ENCODE peak calls at places on chromosomes 16 and 17, in seven cellular contexts. Y is K562, L is GM12878, Q is HepG2, P is HCT116, R is H1, F is SK-N-SH. A is an unnamed sample.

GRCh38 chr16:2587891-2588565 is 50.2 kb downstream of the PDPK1 start:
- DNase-seq in Y (no peak), L (no peak), Q (no peak), P (no peak), R (no peak), F (no peak), A (no peak)

GRCh38 chr17:40124279-40125141 is 2.7 kb downstream of the MSL1 start:
- DNase-seq in Y (no peak), L (no peak), Q (no peak), P (no peak), R (no peak), F (no peak), A (no peak)

GRCh38 chr16:78137782-78138616 is 38.5 kb downstream of the WWOX start:
- DNase-seq in Y (no peak), L (no peak), Q (no peak), P (no peak), R (no peak), F (no peak), A (no peak)

GRCh38 chr17:17834974-17835373 is 1.8 kb downstream of the SREBF1 start:
- DNase-seq in Y (no peak), L (no peak), Q (no peak), P (no peak), R (no peak), F (no peak), A (no peak)

GRCh38 chr16:89960966-89961365 is 12.4 kb downstream of the DEF8 start:
- DNase-seq in Y (no peak), L (no peak), Q (no peak), P (no peak), R (no peak), F (no peak), A (no peak)

GRCh38 chr17:81196505-81197408 is 26.0 kb downstream of the CEP131 start:
- DNase-seq in Y (no peak), L (no peak), Q (no peak), P (no peak), R (no peak), F (no peak), A (no peak)

GRCh38 chr16:87160752-87161337 is 156.3 kb downstream of the C16orf95 start:
- DNase-seq in Y (no peak), L (no peak), Q (no peak), P (no peak), R (no peak), F (no peak), A (no peak)

GRCh38 chr17:15177343-15177742 is 87.8 kb downstream of the PMP22 start:
- DNase-seq in Y (no peak), L (no peak), Q (no peak), P (no peak), R (no peak), F (no peak), A (no peak)

DNA sequence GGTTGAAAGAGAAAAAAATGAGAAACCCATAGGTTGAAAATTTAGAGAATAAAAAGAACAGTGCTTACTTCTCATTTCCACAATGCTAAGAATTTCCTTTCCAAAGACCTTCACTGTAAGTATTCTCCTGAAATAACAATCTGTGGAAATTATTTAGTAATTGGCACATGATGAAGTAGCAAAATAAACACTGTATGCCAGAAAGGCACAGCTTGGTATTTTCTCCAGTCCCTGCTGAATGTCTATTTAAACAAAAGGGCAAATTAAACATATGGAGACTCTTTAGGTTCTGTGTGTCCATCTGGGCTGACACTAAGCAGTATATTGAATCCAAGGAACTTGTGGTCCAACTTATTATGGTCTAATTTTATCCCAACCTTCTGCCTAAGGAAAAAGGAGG is 46.1 kb downstream of the CHCT1 start:
- DNase-seq in Y (no peak), L (no peak), Q (no peak), P (no peak), R (no peak), F (no peak), A (no peak)
- TF ChIP-seq SIN3A in Y (no peak), L (no peak), Q (no peak), P (no peak), R (no peak), F (no peak), A (no peak)

GRCh38 chr17:77326636-77327035 is 185.9 kb downstream of the SEC14L1 start:
- DNase-seq in Y (no peak), L (no peak), Q (no peak), P (no peak), R (no peak), F (no peak), A (no peak)

GRCh38 chr17:77328823-77329740 is 188.3 kb downstream of the SEC14L1 start:
- DNase-seq in Y (no peak), L (no peak), Q (no peak), P (no peak), R (no peak), F (no peak), A (no peak)

GRCh38 chr17:77327181-77327565 is 186.4 kb downstream of the SEC14L1 start:
- DNase-seq in Y (no peak), L (no peak), Q (no peak), P (no peak), R (no peak), F (peak), A (no peak)

GRCh38 chr17:77325826-77326581 is 185.2 kb downstream of the SEC14L1 start:
- DNase-seq in Y (no peak), L (no peak), Q (no peak), P (no peak), R (no peak), F (no peak), A (no peak)

GRCh38 chr17:77327566-77328463 is 187.0 kb downstream of the SEC14L1 start:
- DNase-seq in Y (no peak), L (no peak), Q (no peak), P (no peak), R (no peak), F (peak), A (no peak)
- H3K27ac ChIP-seq in Y (no peak), L (no peak), Q (no peak), P (no peak), R (no peak), F (no peak), A (peak)

DNA sequence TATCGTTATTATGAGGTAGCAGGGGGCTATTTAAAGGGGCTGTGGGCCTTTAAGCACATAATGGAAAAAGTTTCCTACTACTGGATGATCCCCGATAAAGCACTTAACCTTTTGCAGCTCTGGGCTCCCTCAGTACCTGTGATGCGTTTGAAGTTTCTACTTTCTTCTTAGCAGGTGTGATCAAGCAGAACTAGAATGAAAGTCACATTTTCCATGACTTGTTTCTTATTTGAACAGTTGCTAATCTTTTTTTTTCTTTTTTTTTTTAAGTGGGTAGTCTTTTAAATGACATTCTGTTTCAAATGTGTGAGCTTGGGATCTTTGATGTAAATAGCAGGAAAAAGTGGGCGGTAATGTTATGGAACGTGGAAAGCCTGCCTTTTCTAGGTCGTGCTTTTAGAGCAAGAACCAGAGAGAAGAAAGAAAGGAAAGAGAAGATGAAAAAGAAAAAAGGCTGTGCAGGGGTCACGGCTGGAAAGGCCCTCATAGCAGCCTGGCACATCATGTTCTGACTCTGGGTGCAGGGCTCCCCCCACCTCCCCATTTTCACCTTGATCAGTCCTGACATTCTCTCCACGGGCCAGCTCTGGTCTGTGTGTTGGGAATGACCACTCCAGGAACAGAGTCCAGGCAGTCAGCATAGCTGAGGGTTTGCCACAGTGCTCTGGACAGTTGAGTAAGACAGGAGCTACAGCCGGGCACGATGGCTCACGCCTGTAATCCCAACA is 150.6 kb downstream of the CLEC16A start:
- DNase-seq in Y (no peak), L (no peak), Q (no peak), P (no peak), R (no peak), F (no peak), A (no peak)
- TF ChIP-seq SIN3A in Y (no peak), L (no peak), Q (no peak), P (no peak), R (no peak), F (no peak), A (no peak)

GRCh38 chr16:57255686-57256415 is 10.8 kb downstream of the ARL2BP start:
- DNase-seq in Y (no peak), L (no peak), Q (no peak), P (no peak), R (no peak), F (no peak), A (no peak)

GRCh38 chr16:57258910-57259475 is 13.9 kb downstream of the ARL2BP start:
- DNase-seq in Y (no peak), L (no peak), Q (no peak), P (no peak), R (no peak), F (no peak), A (no peak)

GRCh38 chr16:57258226-57258909 is 13.3 kb downstream of the ARL2BP start:
- DNase-seq in Y (no peak), L (no peak), Q (no peak), P (no peak), R (no peak), F (no peak), A (no peak)

GRCh38 chr16:57256601-57257395 is 11.7 kb downstream of the ARL2BP start:
- DNase-seq in Y (peak), L (no peak), Q (no peak), P (no peak), R (no peak), F (no peak), A (no peak)

GRCh38 chr16:57257455-57258070 is 12.5 kb downstream of the ARL2BP start:
- DNase-seq in Y (no peak), L (no peak), Q (no peak), P (no peak), R (no peak), F (no peak), A (no peak)
- H3K27ac ChIP-seq in Y (no peak), L (no peak), Q (no peak), P (no peak), R (no peak), F (no peak), A (no peak)

GRCh38 chr17:46771601-46772012 is 46.9 kb downstream of the WNT3 start:
- DNase-seq in Y (peak), L (no peak), Q (no peak), P (no peak), R (no peak), F (peak), A (no peak)

GRCh38 chr17:46770818-46771600 is 47.5 kb downstream of the WNT3 start:
- DNase-seq in Y (peak), L (no peak), Q (peak), P (no peak), R (no peak), F (peak), A (no peak)

GRCh38 chr17:46772879-46773620 is 45.4 kb downstream of the WNT3 start:
- DNase-seq in Y (no peak), L (no peak), Q (no peak), P (no peak), R (no peak), F (peak), A (no peak)

GRCh38 chr17:46773676-46774075 is 44.8 kb downstream of the WNT3 start:
- DNase-seq in Y (no peak), L (no peak), Q (no peak), P (no peak), R (no peak), F (no peak), A (no peak)

GRCh38 chr17:46772013-46772878 is 46.2 kb downstream of the WNT3 start:
- DNase-seq in Y (no peak), L (no peak), Q (peak), P (no peak), R (peak), F (no peak), A (no peak)
- TF ChIP-seq SIN3A in Y (no peak), L (no peak), Q (peak), P (no peak), R (peak), F (no peak), A (no peak)

GRCh38 chr17:45299311-45299710 is 17.5 kb downstream of the MAP3K14 start:
- DNase-seq in Y (no peak), L (no peak), Q (no peak), P (no peak), R (no peak), F (peak), A (no peak)
- H3K27ac ChIP-seq in Y (no peak), L (peak), Q (no peak), P (no peak), R (no peak), F (peak), A (peak)

GRCh38 chr17:50035421-50035879 is 20.5 kb upstream of the ITGA3 start:
- DNase-seq in Y (peak), L (no peak), Q (peak), P (no peak), R (no peak), F (peak), A (no peak)

GRCh38 chr17:50036455-50037320 is 19.2 kb upstream of the ITGA3 start:
- DNase-seq in Y (no peak), L (no peak), Q (no peak), P (no peak), R (no peak), F (peak), A (no peak)

GRCh38 chr17:50034504-50035364 is 21.2 kb upstream of the ITGA3 start:
- DNase-seq in Y (peak), L (no peak), Q (no peak), P (no peak), R (no peak), F (peak), A (no peak)

GRCh38 chr17:50035930-50036329 is 20.0 kb upstream of the ITGA3 start:
- DNase-seq in Y (no peak), L (no peak), Q (no peak), P (no peak), R (no peak), F (no peak), A (no peak)

DNA sequence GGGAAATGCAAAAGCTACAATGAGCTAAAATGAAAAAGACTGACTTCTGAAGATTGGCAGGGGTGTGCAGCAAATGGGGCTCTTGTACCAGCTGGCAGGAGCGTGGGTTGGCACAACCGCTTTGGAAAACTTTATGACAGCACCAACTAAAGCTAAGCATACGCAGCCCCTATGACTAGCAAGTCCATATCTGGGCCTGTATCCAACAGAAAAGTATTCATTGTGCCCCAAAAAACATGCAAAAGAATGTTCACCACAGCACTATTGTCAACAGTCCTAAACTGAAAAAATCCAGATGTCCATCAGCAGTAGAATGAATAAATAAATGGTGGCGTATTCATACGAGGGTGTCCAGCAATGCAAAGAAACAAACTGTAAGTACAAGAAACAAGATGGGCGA is 22.6 kb upstream of the ITGA3 start:
- DNase-seq in Y (no peak), L (no peak), Q (no peak), P (no peak), R (no peak), F (peak), A (no peak)
- TF ChIP-seq SIN3A in Y (no peak), L (no peak), Q (no peak), P (no peak), R (no peak), F (no peak), A (no peak)

GRCh38 chr16:56260378-56260987 is 69.2 kb downstream of the GNAO1 start:
- DNase-seq in Y (no peak), L (no peak), Q (no peak), P (no peak), R (no peak), F (no peak), A (no peak)

GRCh38 chr16:56257666-56258359 is 66.5 kb downstream of the GNAO1 start:
- DNase-seq in Y (no peak), L (no peak), Q (no peak), P (no peak), R (no peak), F (peak), A (no peak)

GRCh38 chr16:56259425-56259779 is 68.1 kb downstream of the GNAO1 start:
- DNase-seq in Y (no peak), L (no peak), Q (no peak), P (no peak), R (no peak), F (no peak), A (no peak)

GRCh38 chr16:56257260-56257659 is 66.0 kb downstream of the GNAO1 start:
- DNase-seq in Y (no peak), L (no peak), Q (no peak), P (no peak), R (no peak), F (peak), A (no peak)

DNA sequence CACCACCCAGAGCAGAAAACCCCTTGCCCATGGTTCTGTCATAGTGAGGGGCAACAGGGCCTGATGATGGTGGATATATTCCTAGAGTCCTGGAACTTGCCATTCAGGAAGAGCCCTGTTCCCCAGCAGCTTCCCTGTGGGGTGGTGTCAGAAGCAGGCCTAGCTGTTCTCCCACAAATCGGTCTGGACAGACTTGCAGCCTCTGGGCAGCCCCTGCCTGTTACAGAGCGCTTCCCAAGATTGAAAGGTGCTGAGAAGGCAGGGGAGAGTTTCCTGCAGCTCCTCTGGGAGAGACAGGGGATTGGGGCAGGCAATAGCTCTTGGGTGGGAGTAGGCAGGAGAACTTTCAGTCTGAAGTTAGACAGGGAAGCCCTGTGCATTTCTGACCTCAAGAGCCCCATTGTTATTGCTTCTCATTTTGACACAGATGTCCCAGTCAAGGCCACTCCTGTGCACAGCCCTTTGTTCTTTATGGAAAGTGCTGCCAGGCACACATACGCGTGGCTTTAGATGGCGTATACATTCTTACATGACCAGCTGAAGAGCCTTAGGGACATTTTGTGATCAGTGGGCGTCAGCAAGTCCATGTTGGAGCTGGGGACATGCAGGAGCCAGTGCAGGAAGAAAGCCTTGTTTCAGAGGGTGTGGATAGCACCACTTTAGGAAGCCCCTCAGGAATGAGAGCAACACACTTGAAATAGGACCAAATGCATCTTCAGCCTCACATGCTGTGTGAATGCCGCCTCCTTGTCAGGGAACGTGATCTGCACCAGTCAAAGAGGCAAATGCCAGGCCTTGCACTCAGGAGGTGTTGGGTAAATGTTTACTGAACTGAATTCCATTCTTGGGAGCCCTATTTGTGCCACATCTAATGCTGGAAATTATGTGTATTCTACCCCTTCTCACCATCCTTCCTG is 67.5 kb downstream of the GNAO1 start:
- DNase-seq in Y (no peak), L (no peak), Q (peak), P (no peak), R (no peak), F (no peak), A (no peak)
- H3K27ac ChIP-seq in Y (no peak), L (no peak), Q (no peak), P (no peak), R (no peak), F (peak), A (no peak)

GRCh38 chr16:47045023-47045422 is 71.5 kb upstream of the DNAJA2 start:
- DNase-seq in Y (no peak), L (no peak), Q (no peak), P (no peak), R (no peak), F (no peak), A (no peak)
- TF ChIP-seq SIN3A in Y (no peak), L (no peak), Q (no peak), P (no peak), R (no peak), F (no peak), A (no peak)

GRCh38 chr17:44549736-44550135 is 7.5 kb upstream of the FZD2 start:
- DNase-seq in Y (no peak), L (no peak), Q (no peak), P (no peak), R (no peak), F (no peak), A (no peak)

GRCh38 chr17:44547625-44548297 is 9.5 kb upstream of the FZD2 start:
- DNase-seq in Y (no peak), L (no peak), Q (no peak), P (no peak), R (no peak), F (no peak), A (no peak)

GRCh38 chr17:44543905-44544523 is 13.3 kb upstream of the FZD2 start:
- DNase-seq in Y (peak), L (no peak), Q (no peak), P (no peak), R (no peak), F (no peak), A (no peak)

GRCh38 chr17:44548714-44549230 is 8.5 kb upstream of the FZD2 start:
- DNase-seq in Y (no peak), L (no peak), Q (no peak), P (no peak), R (no peak), F (no peak), A (no peak)

GRCh38 chr17:44546711-44547606 is 10.3 kb upstream of the FZD2 start:
- DNase-seq in Y (peak), L (no peak), Q (no peak), P (no peak), R (no peak), F (no peak), A (no peak)
- H3K27ac ChIP-seq in Y (peak), L (no peak), Q (no peak), P (no peak), R (no peak), F (peak), A (peak)